ENCODE peak calls at places on chromosomes 5 and 9, in four cellular contexts. Q is trophoblast cell, K is H9, D is IMR-90. T is an unnamed sample.

GRCh38 chr5:69493235-69493925 is 790 bp downstream of the OCLN start:
- DNase-seq in Q (peak), K (peak), D (no peak), T (peak)

GRCh38 chr9:3916984-3917383 is 382.9 kb downstream of the GLIS3 start:
- DNase-seq in Q (peak), K (no peak), D (peak), T (no peak)

GRCh38 chr5:103466494-103466893 is 96.1 kb downstream of the NUDT12 start:
- DNase-seq in Q (no peak), K (no peak), D (peak), T (no peak)

GRCh38 chr5:167513383-167513782 is 778.1 kb upstream of the WWC1 start:
- DNase-seq in Q (no peak), K (no peak), D (no peak), T (no peak)

GRCh38 chr5:91187032-91187431 is 196.1 kb downstream of the ARRDC3 start:
- DNase-seq in Q (no peak), K (no peak), D (no peak), T (no peak)

GRCh38 chr9:77575785-77576184 is 72.3 kb downstream of the GNA14 start:
- DNase-seq in Q (peak), K (no peak), D (peak), T (peak)

GRCh38 chr9:123678038-123678877 is 251.7 kb downstream of the DENND1A start:
- DNase-seq in Q (no peak), K (no peak), D (peak), T (no peak)

GRCh38 chr5:120096413-120096812 is 367.7 kb upstream of the PRR16 start:
- DNase-seq in Q (no peak), K (no peak), D (peak), T (no peak)

GRCh38 chr9:123267481-123268239 is 726 bp downstream of the STRBP start:
- DNase-seq in Q (no peak), K (no peak), D (no peak), T (peak)

GRCh38 chr9:130944510-130945058 is 5.5 kb upstream of the FIBCD1 start:
- DNase-seq in Q (no peak), K (no peak), D (no peak), T (no peak)

GRCh38 chr5:135615581-135616260 is 36.9 kb upstream of the CXCL14 start:
- DNase-seq in Q (peak), K (peak), D (no peak), T (peak)

GRCh38 chr5:67059747-67060490 is 136.7 kb downstream of the CD180 start:
- DNase-seq in Q (no peak), K (no peak), D (peak), T (no peak)

GRCh38 chr5:153831976-153832375 is 206.7 kb downstream of the FAM114A2 start:
- DNase-seq in Q (peak), K (no peak), D (peak), T (peak)

GRCh38 chr5:126912607-126913006 is 117.8 kb downstream of the MARCHF3 start:
- DNase-seq in Q (no peak), K (no peak), D (peak), T (no peak)

GRCh38 chr5:9781882-9782281 is 151.7 kb upstream of the TAS2R1 start:
- DNase-seq in Q (no peak), K (no peak), D (peak), T (no peak)

GRCh38 chr9:117365438-117365837 is 49.4 kb downstream of the ASTN2 start:
- DNase-seq in Q (no peak), K (no peak), D (no peak), T (no peak)

GRCh38 chr5:1393571-1394501 is 48.9 kb upstream of the CLPTM1L start:
- DNase-seq in Q (no peak), K (no peak), D (no peak), T (no peak)

GRCh38 chr5:143759368-143760136 is 52.4 kb upstream of the HMHB1 start:
- DNase-seq in Q (no peak), K (no peak), D (peak), T (no peak)

GRCh38 chr5:43065384-43066230 is 25.5 kb upstream of the ANXA2R start:
- DNase-seq in Q (peak), K (no peak), D (peak), T (peak)

GRCh38 chr9:110700953-110701352 is 32.4 kb downstream of the MUSK start:
- DNase-seq in Q (no peak), K (no peak), D (peak), T (no peak)

GRCh38 chr5:102570747-102571146 is 71.9 kb upstream of the SLCO6A1 start:
- DNase-seq in Q (no peak), K (no peak), D (no peak), T (no peak)

DNA sequence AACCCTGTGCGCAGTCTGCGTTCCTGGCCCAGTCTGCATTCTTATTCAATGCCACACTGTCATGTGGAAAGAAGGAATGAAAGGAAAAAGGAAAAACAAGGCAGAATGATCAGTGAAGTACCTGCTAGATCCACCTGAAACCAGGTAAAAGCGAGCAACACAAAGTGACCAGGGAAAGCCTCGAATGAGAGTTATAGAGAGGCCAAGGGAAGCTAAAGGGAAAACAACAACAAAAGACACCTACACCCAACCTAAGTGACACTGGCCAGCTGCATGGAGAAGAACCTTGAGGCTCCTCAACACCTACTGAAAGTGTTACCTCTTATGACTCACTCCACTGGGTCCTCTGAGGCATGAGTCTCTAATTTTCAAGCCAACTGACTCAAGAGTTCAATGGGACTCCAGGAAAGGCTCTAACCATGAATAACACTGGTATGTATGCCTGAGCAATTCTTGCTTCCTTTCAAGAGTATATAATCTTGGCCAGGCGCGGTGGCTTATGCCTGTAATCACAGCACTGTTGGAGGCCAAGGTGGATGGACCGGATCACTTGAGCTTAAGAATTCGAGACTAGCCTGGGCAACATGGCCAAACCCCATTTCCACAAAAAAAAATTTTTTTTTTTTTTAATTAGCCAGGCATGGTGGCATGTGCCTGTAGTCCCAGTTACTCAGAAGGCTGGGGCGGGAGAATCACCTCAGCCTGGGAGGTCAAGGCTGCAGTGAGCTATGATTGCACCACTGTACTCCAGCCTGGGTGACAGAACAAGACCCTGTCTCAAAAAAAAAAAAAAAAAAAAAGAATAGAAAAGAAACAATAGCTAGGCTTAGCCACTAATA is 29.0 kb downstream of the MTMR12 start:
- DNase-seq in Q (peak), K (no peak), D (peak), T (peak)
- H2AK5ac ChIP-seq in Q (no peak), K (no peak), D (no peak), T (no peak)

DNA sequence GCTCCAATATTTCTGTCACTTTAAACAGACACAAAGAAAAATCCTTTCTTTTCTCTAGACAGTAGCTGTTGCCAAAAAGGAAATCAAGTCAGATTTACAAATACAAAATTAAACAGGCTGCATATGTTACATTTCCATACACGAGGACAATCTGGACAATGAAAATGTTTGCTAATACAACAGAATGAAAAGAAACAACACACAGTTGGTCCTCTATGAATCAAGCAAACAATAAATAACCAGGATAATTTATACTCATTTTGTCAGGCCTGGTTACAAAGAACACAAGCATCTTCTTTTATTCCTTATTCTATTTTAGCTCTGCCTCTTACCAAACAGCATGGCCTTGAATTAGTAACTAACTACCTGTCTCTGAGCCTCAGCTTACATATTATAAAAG is 156.4 kb downstream of the MAPKAP1 start:
- DNase-seq in Q (no peak), K (no peak), D (no peak), T (no peak)
- H3K9ac ChIP-seq in Q (no peak), K (no peak), D (no peak), T (no peak)

GRCh38 chr5:59300930-59301329 is 592.6 kb downstream of the PDE4D start:
- DNase-seq in Q (peak), K (no peak), D (no peak), T (no peak)

GRCh38 chr5:59296317-59297264 is 596.9 kb downstream of the PDE4D start:
- DNase-seq in Q (peak), K (no peak), D (peak), T (no peak)

GRCh38 chr5:59299006-59299405 is 594.5 kb downstream of the PDE4D start:
- DNase-seq in Q (no peak), K (no peak), D (no peak), T (no peak)

GRCh38 chr5:59301727-59302126 is 591.8 kb downstream of the PDE4D start:
- DNase-seq in Q (no peak), K (no peak), D (no peak), T (no peak)
- H2AK5ac ChIP-seq in Q (peak), K (no peak), D (no peak), T (no peak)

GRCh38 chr9:116102596-116102995 is 51.0 kb upstream of the PAPPA start:
- DNase-seq in Q (peak), K (no peak), D (no peak), T (no peak)

GRCh38 chr9:116100711-116101111 is 52.9 kb upstream of the PAPPA start:
- DNase-seq in Q (peak), K (no peak), D (peak), T (no peak)

GRCh38 chr9:116101516-116101915 is 52.1 kb upstream of the PAPPA start:
- DNase-seq in Q (peak), K (no peak), D (peak), T (no peak)

GRCh38 chr9:116098476-116098875 is 55.1 kb upstream of the PAPPA start:
- DNase-seq in Q (no peak), K (no peak), D (no peak), T (no peak)

DNA sequence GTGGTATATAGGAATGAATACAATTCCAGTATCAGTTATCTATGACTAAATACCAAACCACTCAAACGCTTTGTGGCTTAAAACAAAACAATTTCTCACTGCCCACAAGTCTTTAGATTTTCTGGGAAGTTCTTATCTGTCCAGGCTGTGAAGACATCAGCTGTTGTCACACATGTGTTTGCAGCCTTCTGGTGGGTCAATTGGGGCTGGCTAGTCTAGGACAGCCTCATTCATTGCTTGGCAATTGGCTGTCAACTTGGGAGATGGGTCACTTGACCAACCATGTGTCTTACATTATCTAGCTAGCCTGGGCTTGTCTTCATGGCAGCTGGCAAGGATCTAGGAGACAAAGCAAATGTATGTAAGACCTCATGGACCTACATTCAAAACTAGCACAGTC is 53.8 kb upstream of the PAPPA start:
- DNase-seq in Q (peak), K (no peak), D (peak), T (no peak)
- H3K9ac ChIP-seq in Q (no peak), K (no peak), D (no peak), T (no peak)

DNA sequence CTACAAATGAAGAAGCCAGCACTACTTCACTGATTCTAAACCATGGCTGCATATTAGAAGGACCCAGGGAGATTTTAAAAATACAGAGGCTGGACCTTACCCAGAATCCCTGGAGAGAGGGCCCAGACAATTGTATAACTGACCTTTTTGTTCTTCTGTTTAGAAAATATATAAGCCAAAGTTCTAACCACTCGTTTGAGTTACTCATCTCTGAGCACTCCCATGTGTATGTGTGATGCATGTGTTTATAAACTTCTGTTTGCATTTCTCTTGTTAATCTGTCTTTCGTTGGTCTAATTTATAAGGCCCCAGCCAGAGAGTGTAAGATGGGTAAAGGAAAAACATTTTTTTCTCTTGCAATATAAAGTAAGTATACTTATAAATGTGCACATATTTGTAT is 443.9 kb downstream of the ZNF608 start:
- DNase-seq in Q (no peak), K (no peak), D (peak), T (no peak)
- H2AK5ac ChIP-seq in Q (no peak), K (no peak), D (no peak), T (no peak)